ENCODE peak calls at places on chromosome 16, in seven cellular contexts. One of them, this sample, is unnamed.

GRCh38 chr16:57020651-57021050 is 31.3 kb downstream of the NLRC5 start:
- DNase-seq in right atrium auricular region: no peak
- DNase-seq in IMR-90: no peak
- DNase-seq in T follicular helper cell: no peak
- DNase-seq in hippocampal formation: no peak
- DNase-seq in HL-60: no peak
- DNase-seq in EL: no peak
- DNase-seq in this sample: no peak

GRCh38 chr16:72400257-72401078 is 228.5 kb upstream of the PMFBP1 start:
- DNase-seq in right atrium auricular region: no peak
- DNase-seq in T follicular helper cell: no peak
- DNase-seq in IMR-90: peak
- DNase-seq in HL-60: peak
- DNase-seq in EL: peak
- DNase-seq in hippocampal formation: peak
- DNase-seq in this sample: no peak

GRCh38 chr16:56993204-56993603 is 3.8 kb downstream of the NLRC5 start:
- DNase-seq in IMR-90: peak
- DNase-seq in HL-60: no peak
- DNase-seq in T follicular helper cell: no peak
- DNase-seq in EL: no peak
- DNase-seq in right atrium auricular region: no peak
- DNase-seq in hippocampal formation: no peak
- DNase-seq in this sample: no peak

GRCh38 chr16:28010671-28011070 is 52.8 kb downstream of the GSG1L start:
- DNase-seq in right atrium auricular region: no peak
- DNase-seq in T follicular helper cell: no peak
- DNase-seq in HL-60: no peak
- DNase-seq in IMR-90: peak
- DNase-seq in EL: peak
- DNase-seq in hippocampal formation: no peak
- DNase-seq in this sample: no peak

GRCh38 chr16:87472935-87473334 is 19.9 kb downstream of the ZCCHC14 start:
- DNase-seq in hippocampal formation: no peak
- DNase-seq in IMR-90: no peak
- DNase-seq in right atrium auricular region: no peak
- DNase-seq in EL: no peak
- DNase-seq in HL-60: no peak
- DNase-seq in T follicular helper cell: no peak
- DNase-seq in this sample: no peak

GRCh38 chr16:56620311-56620897 is 5.2 kb upstream of the MT1E start:
- DNase-seq in EL: no peak
- DNase-seq in right atrium auricular region: no peak
- DNase-seq in T follicular helper cell: no peak
- DNase-seq in HL-60: no peak
- DNase-seq in hippocampal formation: no peak
- DNase-seq in IMR-90: no peak
- DNase-seq in this sample: no peak

GRCh38 chr16:56367764-56368163 is 57.6 kb downstream of the AMFR start:
- DNase-seq in IMR-90: no peak
- DNase-seq in right atrium auricular region: no peak
- DNase-seq in HL-60: no peak
- DNase-seq in T follicular helper cell: no peak
- DNase-seq in hippocampal formation: no peak
- DNase-seq in EL: no peak
- DNase-seq in this sample: no peak

GRCh38 chr16:68470461-68471150 is 22.3 kb upstream of the SMPD3 start:
- DNase-seq in T follicular helper cell: no peak
- DNase-seq in hippocampal formation: peak
- DNase-seq in HL-60: peak
- DNase-seq in IMR-90: no peak
- DNase-seq in EL: no peak
- DNase-seq in right atrium auricular region: peak
- DNase-seq in this sample: peak

GRCh38 chr16:66502020-66502913 is 47.7 kb downstream of the TK2 start:
- DNase-seq in hippocampal formation: no peak
- DNase-seq in EL: peak
- DNase-seq in T follicular helper cell: no peak
- DNase-seq in HL-60: peak
- DNase-seq in IMR-90: peak
- DNase-seq in right atrium auricular region: peak
- DNase-seq in this sample: no peak

GRCh38 chr16:51880776-51881175 is 666.2 kb downstream of the TOX3 start:
- DNase-seq in HL-60: no peak
- DNase-seq in right atrium auricular region: no peak
- DNase-seq in EL: peak
- DNase-seq in T follicular helper cell: no peak
- DNase-seq in hippocampal formation: no peak
- DNase-seq in IMR-90: peak
- DNase-seq in this sample: no peak

GRCh38 chr16:86707581-86707980 is 129.2 kb downstream of the FOXL1 start:
- DNase-seq in HL-60: no peak
- DNase-seq in EL: no peak
- DNase-seq in hippocampal formation: no peak
- DNase-seq in IMR-90: no peak
- DNase-seq in right atrium auricular region: no peak
- DNase-seq in T follicular helper cell: no peak
- DNase-seq in this sample: no peak

GRCh38 chr16:69309316-69309715 is 1.8 kb upstream of the VPS4A start:
- DNase-seq in EL: no peak
- DNase-seq in T follicular helper cell: no peak
- DNase-seq in right atrium auricular region: no peak
- DNase-seq in IMR-90: no peak
- DNase-seq in HL-60: no peak
- DNase-seq in hippocampal formation: peak
- DNase-seq in this sample: no peak